ENCODE peak calls at places on chromosomes 13 and 19, in ten cellular contexts. J is Peyer's patch, G is B cell, W is astrocyte of the spinal cord, A is heart left ventricle, S is tibial artery, Y is stomach, M is fibroblast of lung, R is A549, T is RWPE1. K is an unnamed sample.

GRCh38 chr19:31339405-31339804 is 9.8 kb downstream of the TSHZ3 start:
- DNase-seq in T (no peak), W (no peak), S (no peak), Y (no peak), J (no peak), G (no peak), R (no peak), A (no peak), M (peak), K (no peak)

GRCh38 chr13:101527130-101527529 is 74.7 kb downstream of the ITGBL1 start:
- DNase-seq in R (no peak), Y (no peak), W (no peak), A (no peak), M (no peak), S (no peak), J (no peak), G (no peak), T (no peak), K (no peak)

GRCh38 chr13:106471957-106472543 is 63.4 kb downstream of the EFNB2 start:
- DNase-seq in Y (peak), A (peak), S (peak), J (no peak), T (peak), M (peak), G (no peak), R (peak), W (peak), K (no peak)

GRCh38 chr13:59398127-59398526 is 765.6 kb downstream of the DIAPH3 start:
- DNase-seq in Y (no peak), J (no peak), S (no peak), M (no peak), A (no peak), T (no peak), W (no peak), G (no peak), R (no peak), K (no peak)

GRCh38 chr19:47582320-47582909 is 9.5 kb upstream of the ZNF541 start:
- DNase-seq in M (peak), J (no peak), W (peak), G (no peak), Y (no peak), R (no peak), A (no peak), T (no peak), S (no peak), K (no peak)

GRCh38 chr19:8456064-8456463 is 11.3 kb downstream of the HNRNPM start:
- DNase-seq in Y (no peak), J (no peak), A (no peak), T (no peak), S (no peak), M (no peak), G (no peak), R (peak), W (no peak), K (no peak)

GRCh38 chr13:80030491-80030890 is 310.4 kb downstream of the SPRY2 start:
- DNase-seq in W (no peak), S (no peak), J (no peak), T (peak), A (no peak), R (no peak), G (no peak), Y (no peak), M (no peak), K (no peak)

GRCh38 chr13:50701469-50701868 is 142.0 kb downstream of the DLEU7 start:
- DNase-seq in G (no peak), M (no peak), R (no peak), A (no peak), W (no peak), T (no peak), Y (no peak), J (no peak), S (no peak), K (no peak)

GRCh38 chr13:44169018-44169909 is 204.4 kb upstream of the SERP2 start:
- DNase-seq in S (no peak), T (no peak), J (no peak), G (no peak), R (no peak), Y (no peak), A (no peak), M (no peak), W (no peak), K (no peak)

GRCh38 chr19:40521276-40521675 is 54.5 kb downstream of the SPTBN4 start:
- DNase-seq in A (no peak), Y (no peak), M (no peak), W (peak), J (no peak), T (no peak), G (no peak), R (no peak), S (no peak), K (no peak)

GRCh38 chr13:46530084-46530935 is 22.7 kb upstream of the LRCH1 start:
- DNase-seq in J (no peak), S (no peak), R (no peak), G (no peak), M (peak), T (no peak), W (peak), A (no peak), Y (no peak), K (no peak)

GRCh38 chr19:44284968-44285367 is 19.9 kb downstream of the ZNF235 start:
- DNase-seq in G (no peak), W (no peak), S (no peak), Y (no peak), R (no peak), M (no peak), A (no peak), J (no peak), T (no peak), K (no peak)

GRCh38 chr19:3880471-3881271 is at the start of gene ATCAY:
- DNase-seq in A (no peak), S (no peak), J (no peak), R (no peak), W (no peak), Y (no peak), T (no peak), G (no peak), M (no peak), K (no peak)

DNA sequence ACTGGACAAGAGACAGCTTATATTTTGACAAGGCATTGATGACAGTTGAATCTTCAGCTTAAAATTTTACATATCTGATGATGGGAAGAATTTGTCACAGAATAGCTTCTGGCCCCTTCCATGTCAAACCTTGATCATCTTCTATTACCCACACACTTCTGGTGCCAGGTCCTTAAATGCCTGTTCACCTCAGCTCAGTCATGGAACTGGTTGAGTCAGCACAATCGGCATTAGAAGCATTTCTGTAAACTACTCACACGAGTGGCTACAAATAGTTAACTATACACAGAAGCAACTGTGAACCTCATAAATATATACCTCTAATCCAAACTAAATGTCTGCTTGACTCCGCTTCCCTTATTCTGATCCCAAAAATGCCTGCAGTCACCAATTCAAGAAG is 161.2 kb downstream of the FOXO1 start:
- DNase-seq in J (no peak), W (peak), G (no peak), S (no peak), A (no peak), R (no peak), M (peak), Y (no peak), T (no peak), K (no peak)
- TF ChIP-seq CTCF in J (no peak), W (no peak), G (no peak), S (no peak), A (no peak), R (no peak), M (no peak), Y (no peak), T (no peak), K (no peak)

GRCh38 chr19:2661615-2662014 is 40.9 kb downstream of the GNG7 start:
- DNase-seq in M (no peak), G (peak), T (no peak), S (no peak), A (no peak), J (no peak), R (no peak), W (no peak), Y (no peak), K (no peak)
- TF ChIP-seq CTCF in M (peak), G (no peak), T (no peak), S (no peak), A (no peak), J (no peak), R (no peak), W (no peak), Y (no peak), K (no peak)

GRCh38 chr19:5865772-5866171 is 4.6 kb downstream of the FUT5 start:
- DNase-seq in Y (no peak), T (no peak), S (no peak), R (no peak), J (no peak), G (no peak), A (no peak), M (no peak), W (no peak), K (peak)

GRCh38 chr19:5864013-5864720 is 6.2 kb downstream of the FUT5 start:
- DNase-seq in T (no peak), J (no peak), S (no peak), Y (no peak), A (no peak), R (no peak), M (no peak), W (no peak), G (no peak), K (no peak)

GRCh38 chr19:5863030-5863665 is 7.2 kb downstream of the FUT5 start:
- DNase-seq in A (no peak), J (no peak), Y (no peak), M (no peak), W (no peak), T (no peak), G (no peak), R (no peak), S (no peak), K (no peak)

GRCh38 chr19:5867201-5868136 is 2.9 kb downstream of the FUT5 start:
- DNase-seq in W (no peak), J (no peak), Y (no peak), A (no peak), G (no peak), T (no peak), R (no peak), S (no peak), M (no peak), K (no peak)

GRCh38 chr19:5864725-5865486 is 5.4 kb downstream of the FUT5 start:
- DNase-seq in A (no peak), T (no peak), W (no peak), R (no peak), Y (no peak), J (no peak), M (no peak), G (no peak), S (no peak), K (peak)
- TF ChIP-seq CTCF in A (no peak), T (no peak), W (peak), R (no peak), Y (peak), J (peak), M (no peak), G (no peak), S (no peak), K (no peak)

DNA sequence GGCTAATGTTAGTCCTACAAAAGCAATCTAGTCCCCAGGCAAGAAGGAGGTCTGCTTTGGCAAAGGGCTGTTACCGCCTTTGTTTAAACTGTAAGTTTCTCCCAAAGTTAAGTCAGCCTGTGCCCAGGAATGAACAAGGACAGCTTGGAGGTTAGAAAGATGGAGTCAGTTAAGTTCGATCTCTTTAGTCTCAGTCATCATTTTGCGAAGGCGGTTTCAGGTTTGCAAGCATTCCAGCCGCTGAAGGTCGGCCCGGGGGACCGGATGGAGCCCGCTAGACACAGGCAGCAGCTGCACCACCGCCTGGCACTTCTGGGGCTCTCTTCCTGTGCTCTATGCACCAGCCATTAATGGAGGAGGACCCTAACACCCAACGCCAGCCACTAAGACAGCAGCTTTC is 91.3 kb downstream of the STK24 start:
- DNase-seq in T (no peak), J (peak), S (no peak), W (no peak), Y (no peak), G (no peak), A (no peak), M (no peak), R (no peak), K (no peak)
- TF ChIP-seq CTCF in T (no peak), J (no peak), S (no peak), W (no peak), Y (no peak), G (no peak), A (no peak), M (no peak), R (no peak), K (no peak)

GRCh38 chr19:32919365-32919764 is 49.8 kb upstream of the SLC7A9 start:
- DNase-seq in Y (no peak), M (no peak), S (no peak), W (no peak), A (no peak), T (no peak), R (no peak), G (no peak), J (no peak), K (no peak)
- TF ChIP-seq CTCF in Y (no peak), M (no peak), S (no peak), W (no peak), A (no peak), T (no peak), R (no peak), G (no peak), J (no peak), K (no peak)

GRCh38 chr13:23375007-23375971 is 58.2 kb downstream of the SACS start:
- DNase-seq in Y (peak), M (peak), G (peak), R (peak), W (peak), S (peak), J (peak), T (peak), A (peak), K (peak)
- TF ChIP-seq CTCF in Y (peak), M (no peak), G (peak), R (no peak), W (no peak), S (peak), J (no peak), T (peak), A (no peak), K (no peak)

GRCh38 chr13:61030445-61030844 is 385.2 kb downstream of the PCDH20 start:
- DNase-seq in S (no peak), M (no peak), T (no peak), R (no peak), A (no peak), Y (no peak), W (no peak), J (no peak), G (no peak), K (no peak)

GRCh38 chr13:61024046-61024445 is 391.6 kb downstream of the PCDH20 start:
- DNase-seq in A (no peak), Y (no peak), W (no peak), M (no peak), G (no peak), S (no peak), T (no peak), J (no peak), R (no peak), K (no peak)

GRCh38 chr13:61029064-61029463 is 386.6 kb downstream of the PCDH20 start:
- DNase-seq in S (no peak), T (no peak), R (no peak), G (no peak), J (no peak), W (no peak), A (no peak), M (no peak), Y (no peak), K (no peak)
- TF ChIP-seq CTCF in S (no peak), T (no peak), R (no peak), G (no peak), J (no peak), W (no peak), A (no peak), M (no peak), Y (no peak), K (no peak)